ENCODE peak calls at places on chromosomes 16 and 17, in ten cellular contexts. I is activated CD4-positive, alpha-beta T cell treated with anti-CD3 and anti-CD28 coated beads for 4 hours; W is esophagus muscularis mucosa; V is testis; U is GM23338; O is NCI-H82; S is kidney epithelial cell; L is iPS DF 6.9; J is ACHN; B is T-helper 17 cell. F is an unnamed sample.

GRCh38 chr17:65683428-65683827 is 122.0 kb upstream of the AXIN2 start:
- DNase-seq in I (no peak), W (no peak), V (no peak), U (peak; percentile 34), O (no peak), S (no peak), L (no peak), J (no peak), B (no peak), F (no peak)

GRCh38 chr17:58325976-58326468 is 2.6 kb downstream of the TSPOAP1 start:
- DNase-seq in I (no peak), W (no peak), V (no peak), U (no peak), O (peak; percentile 83), S (no peak), L (no peak), J (no peak), B (no peak), F (no peak)

GRCh38 chr17:5049314-5049819 is 14.1 kb upstream of the SLC52A1 start:
- DNase-seq in I (peak; percentile 66), W (no peak), V (no peak), U (no peak), O (no peak), S (no peak), L (no peak), J (no peak), B (peak; percentile 29), F (no peak)

GRCh38 chr16:67845291-67846062 is 1.3 kb upstream of the NUTF2 start:
- DNase-seq in I (no peak), W (no peak), V (no peak), U (peak; percentile 11), O (peak; percentile 37), S (no peak), L (no peak), J (no peak), B (no peak), F (no peak)

GRCh38 chr17:11241611-11242226 is 706 bp downstream of the SHISA6 start:
- DNase-seq in I (no peak), W (no peak), V (peak; percentile 34), U (peak; percentile 27), O (peak; percentile 55), S (no peak), L (no peak), J (no peak), B (no peak), F (no peak)

GRCh38 chr17:75410141-75410540 is 4.7 kb upstream of the GRB2 start:
- DNase-seq in I (no peak), W (no peak), V (no peak), U (no peak), O (no peak), S (no peak), L (no peak), J (no peak), B (no peak), F (no peak)

GRCh38 chr17:80724723-80725388 is 180.2 kb downstream of the RPTOR start:
- DNase-seq in I (no peak), W (no peak), V (no peak), U (no peak), O (no peak), S (peak; percentile 53), L (no peak), J (peak; percentile 62), B (no peak), F (no peak)

GRCh38 chr17:72511874-72512273 is 391.1 kb downstream of the SOX9 start:
- DNase-seq in I (no peak), W (no peak), V (no peak), U (no peak), O (no peak), S (no peak), L (no peak), J (no peak), B (no peak), F (no peak)

GRCh38 chr17:48613862-48614694 is 1.0 kb downstream of the HOXB8 start:
- DNase-seq in I (peak; percentile 26), W (no peak), V (no peak), U (peak; percentile 60), O (peak; percentile 20), S (no peak), L (no peak), J (peak; percentile 53), B (no peak), F (no peak)

GRCh38 chr17:40399185-40399584 is 18.5 kb downstream of the TOP2A start:
- DNase-seq in I (no peak), W (no peak), V (no peak), U (peak; percentile 73), O (peak; percentile 84), S (no peak), L (no peak), J (peak; percentile 78), B (no peak), F (no peak)

GRCh38 chr16:17470002-17470870 is 524 bp downstream of the XYLT1 start:
- DNase-seq in I (peak; percentile 22), W (no peak), V (no peak), U (no peak), O (peak; percentile 33), S (no peak), L (no peak), J (no peak), B (no peak), F (peak; percentile 70)

GRCh38 chr17:80445152-80446110 is 30.5 kb downstream of the ENDOV start:
- DNase-seq in I (no peak), W (no peak), V (no peak), U (no peak), O (peak; percentile 78), S (no peak), L (no peak), J (no peak), B (no peak), F (no peak)

GRCh38 chr16:87133112-87133850 is 183.9 kb downstream of the C16orf95 start:
- DNase-seq in I (no peak), W (no peak), V (no peak), U (no peak), O (no peak), S (no peak), L (no peak), J (no peak), B (no peak), F (no peak)

GRCh38 chr17:78488867-78489634 is 88.1 kb downstream of the DNAH17 start:
- DNase-seq in I (no peak), W (no peak), V (no peak), U (peak; percentile 31), O (no peak), S (no peak), L (no peak), J (no peak), B (no peak), F (no peak)

GRCh38 chr17:59783221-59784016 is 76.0 kb downstream of the VMP1 start:
- DNase-seq in I (no peak), W (no peak), V (no peak), U (no peak), O (no peak), S (no peak), L (no peak), J (peak; percentile 77), B (no peak), F (no peak)

GRCh38 chr16:49992825-49993224 is 32.2 kb upstream of the CNEP1R1 start:
- DNase-seq in I (no peak), W (no peak), V (no peak), U (no peak), O (no peak), S (no peak), L (no peak), J (no peak), B (no peak), F (no peak)

GRCh38 chr16:15765880-15766279 is 90.9 kb downstream of the MYH11 start:
- DNase-seq in I (peak; percentile 7), W (no peak), V (peak; percentile 47), U (peak; percentile 80), O (peak; percentile 73), S (no peak), L (peak; percentile 27), J (peak; percentile 39), B (no peak), F (no peak)

GRCh38 chr16:75710344-75710743 is 9.1 kb upstream of the DUXB start:
- DNase-seq in I (no peak), W (no peak), V (no peak), U (peak; percentile 16), O (no peak), S (no peak), L (no peak), J (no peak), B (no peak), F (no peak)

GRCh38 chr17:20118280-20118679 is 109.1 kb downstream of the SPECC1 start:
- DNase-seq in I (no peak), W (no peak), V (no peak), U (no peak), O (no peak), S (no peak), L (no peak), J (no peak), B (no peak), F (no peak)

GRCh38 chr17:15371731-15372130 is 30.3 kb upstream of the TEKT3 start:
- DNase-seq in I (no peak), W (no peak), V (no peak), U (no peak), O (no peak), S (no peak), L (no peak), J (no peak), B (no peak), F (no peak)

GRCh38 chr16:84117482-84117843 is 721 bp upstream of the MBTPS1 start:
- DNase-seq in I (peak; percentile 42), W (no peak), V (peak; percentile 65), U (peak; percentile 62), O (peak; percentile 46), S (no peak), L (no peak), J (no peak), B (no peak), F (no peak)

GRCh38 chr16:23896832-23897821 is 61.3 kb downstream of the PRKCB start:
- DNase-seq in I (no peak), W (no peak), V (no peak), U (no peak), O (no peak), S (no peak), L (no peak), J (no peak), B (no peak), F (no peak)

GRCh38 chr16:50248845-50249244 is 17.5 kb upstream of the ADCY7 start:
- DNase-seq in I (no peak), W (no peak), V (no peak), U (peak; percentile 37), O (no peak), S (no peak), L (no peak), J (no peak), B (no peak), F (no peak)

GRCh38 chr16:82867425-82867824 is 240.7 kb downstream of the CDH13 start:
- DNase-seq in I (no peak), W (no peak), V (no peak), U (no peak), O (no peak), S (no peak), L (no peak), J (no peak), B (no peak), F (no peak)

GRCh38 chr17:48625502-48626201 is 506 bp downstream of the HOXB9 start:
- DNase-seq in I (peak; percentile 49), W (no peak), V (no peak), U (peak; percentile 66), O (no peak), S (no peak), L (no peak), J (peak; percentile 64), B (peak; percentile 27), F (no peak)

GRCh38 chr17:42520540-42520951 is 15.5 kb upstream of the NAGLU start:
- DNase-seq in I (no peak), W (no peak), V (no peak), U (peak; percentile 36), O (peak; percentile 20), S (no peak), L (no peak), J (no peak), B (no peak), F (peak; percentile 74)

GRCh38 chr17:6924121-6924676 is 71.7 kb upstream of the ALOX12 start:
- DNase-seq in I (no peak), W (peak; percentile 1), V (no peak), U (no peak), O (no peak), S (no peak), L (no peak), J (no peak), B (no peak), F (no peak)

GRCh38 chr16:80792031-80792430 is 12.4 kb downstream of the CDYL2 start:
- DNase-seq in I (no peak), W (no peak), V (no peak), U (peak; percentile 5), O (no peak), S (no peak), L (no peak), J (no peak), B (no peak), F (no peak)